ENCODE peak calls at places on chromosomes 1 and 21, in seven cellular contexts. A is H1, Z is IMR-90, L is HepG2, U is A549, J is K562, E is SK-N-SH. G is an unnamed sample.

GRCh38 chr1:219463629-219464028 is 149.3 kb downstream of the ZC3H11B start:
- DNase-seq in A (no peak), Z (no peak), L (no peak), U (no peak), J (no peak), E (no peak), G (no peak)

GRCh38 chr1:56024155-56024554 is 555.2 kb downstream of the PLPP3 start:
- DNase-seq in A (no peak), Z (no peak), L (no peak), U (no peak), J (no peak), E (no peak), G (no peak)

GRCh38 chr1:208616776-208617175 is 372.6 kb upstream of the PLXNA2 start:
- DNase-seq in A (no peak), Z (no peak), L (no peak), U (no peak), J (no peak), E (no peak), G (no peak)

GRCh38 chr1:37697737-37698136 is 5.4 kb downstream of the CDCA8 start:
- DNase-seq in A (no peak), Z (no peak), L (no peak), U (no peak), J (no peak), E (no peak), G (no peak)

GRCh38 chr1:92188436-92189255 is 29.1 kb upstream of the C1orf146 start:
- DNase-seq in A (no peak), Z (no peak), L (no peak), U (no peak), J (no peak), E (no peak), G (no peak)

GRCh38 chr1:29655945-29656866 is 419.9 kb downstream of the PTPRU start:
- DNase-seq in A (no peak), Z (peak; percentile 16), L (no peak), U (no peak), J (peak; percentile 15), E (peak; percentile 53), G (no peak)

GRCh38 chr1:110605901-110606783 is at the start of gene KCNA2:
- DNase-seq in A (peak; percentile 50), Z (no peak), L (no peak), U (no peak), J (no peak), E (peak; percentile 88), G (no peak)

GRCh38 chr1:20753589-20753988 is 21.1 kb upstream of the SH2D5 start:
- DNase-seq in A (no peak), Z (peak; percentile 70), L (no peak), U (no peak), J (no peak), E (no peak), G (no peak)

GRCh38 chr21:14942801-14943490 is 121.9 kb downstream of the NRIP1 start:
- DNase-seq in A (no peak), Z (peak; percentile 69), L (peak; percentile 91), U (no peak), J (no peak), E (no peak), G (no peak)

GRCh38 chr1:234866007-234866866 is 256.3 kb upstream of the IRF2BP2 start:
- DNase-seq in A (no peak), Z (peak; percentile 90), L (peak; percentile 81), U (peak; percentile 50), J (peak; percentile 98), E (no peak), G (no peak)

GRCh38 chr1:76868154-76868882 is 1.0 kb downstream of the ST6GALNAC5 start:
- DNase-seq in A (no peak), Z (peak; percentile 29), L (no peak), U (peak; percentile 37), J (no peak), E (peak; percentile 88), G (no peak)

GRCh38 chr1:7783178-7783711 is 846 bp upstream of the PER3 start:
- DNase-seq in A (no peak), Z (peak; percentile 24), L (peak; percentile 49), U (peak; percentile 52), J (peak; percentile 88), E (no peak), G (no peak)

GRCh38 chr1:212928323-212929281 is 21.7 kb upstream of the VASH2 start:
- DNase-seq in A (no peak), Z (peak; percentile 36), L (no peak), U (no peak), J (no peak), E (peak; percentile 49), G (peak; percentile 65)

GRCh38 chr1:52511439-52511838 is 41.5 kb downstream of the TUT4 start:
- DNase-seq in A (no peak), Z (no peak), L (no peak), U (no peak), J (no peak), E (no peak), G (no peak)

GRCh38 chr1:46333300-46334029 is 7.1 kb upstream of the NSUN4 start:
- DNase-seq in A (peak; percentile 34), Z (peak; percentile 31), L (peak; percentile 63), U (peak; percentile 45), J (peak; percentile 77), E (peak; percentile 59), G (peak; percentile 77)

GRCh38 chr1:205444931-205445652 is 10.8 kb downstream of the BLACAT1 start:
- DNase-seq in A (no peak), Z (no peak), L (no peak), U (no peak), J (peak; percentile 56), E (no peak), G (no peak)

GRCh38 chr1:58432813-58433668 is 113.5 kb downstream of the OMA1 start:
- DNase-seq in A (peak; percentile 39), Z (peak; percentile 60), L (no peak), U (no peak), J (no peak), E (peak; percentile 68), G (peak; percentile 17)
- TF ChIP-seq RFX5 in A (no peak), Z (no peak), L (no peak), U (no peak), J (no peak), E (no peak), G (no peak)

DNA sequence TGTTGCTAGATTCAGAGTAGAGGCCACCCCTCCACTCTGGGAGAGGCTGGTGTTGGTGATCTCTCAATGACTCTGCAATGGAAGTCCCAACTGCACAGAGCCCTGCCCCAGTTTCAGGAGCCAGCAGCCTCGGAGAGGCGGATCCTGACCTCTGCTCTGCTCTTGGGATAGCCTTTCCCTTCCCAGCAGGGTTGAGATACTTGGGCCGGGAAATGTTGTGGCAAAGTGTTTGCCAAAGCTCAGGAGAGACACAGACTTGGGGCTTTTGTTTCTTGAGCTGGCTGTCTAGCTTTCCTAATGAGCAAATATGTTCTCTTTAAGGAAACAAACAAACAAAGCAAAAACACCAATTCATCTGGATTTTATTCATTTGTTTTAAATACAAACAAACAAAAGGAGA is 194.1 kb upstream of the LMO4 start:
- DNase-seq in A (no peak), Z (no peak), L (no peak), U (no peak), J (no peak), E (no peak), G (no peak)
- TF ChIP-seq RFX5 in A (no peak), Z (no peak), L (no peak), U (no peak), J (no peak), E (no peak), G (no peak)

GRCh38 chr1:111990878-111991760 is 1.7 kb upstream of the KCND3 start:
- DNase-seq in A (peak; percentile 33), Z (no peak), L (peak; percentile 11), U (peak; percentile 14), J (peak; percentile 30), E (peak; percentile 69), G (no peak)
- TF ChIP-seq RFX5 in A (no peak), Z (no peak), L (no peak), U (no peak), J (no peak), E (no peak), G (no peak)

GRCh38 chr1:227411066-227411465 is 92.8 kb upstream of the CDC42BPA start:
- DNase-seq in A (no peak), Z (peak; percentile 24), L (no peak), U (no peak), J (no peak), E (no peak), G (no peak)

GRCh38 chr1:227417622-227418245 is 99.4 kb upstream of the CDC42BPA start:
- DNase-seq in A (no peak), Z (peak; percentile 78), L (no peak), U (no peak), J (no peak), E (no peak), G (no peak)

GRCh38 chr1:227420147-227420546 is 101.9 kb upstream of the CDC42BPA start:
- DNase-seq in A (no peak), Z (no peak), L (no peak), U (no peak), J (no peak), E (no peak), G (no peak)

DNA sequence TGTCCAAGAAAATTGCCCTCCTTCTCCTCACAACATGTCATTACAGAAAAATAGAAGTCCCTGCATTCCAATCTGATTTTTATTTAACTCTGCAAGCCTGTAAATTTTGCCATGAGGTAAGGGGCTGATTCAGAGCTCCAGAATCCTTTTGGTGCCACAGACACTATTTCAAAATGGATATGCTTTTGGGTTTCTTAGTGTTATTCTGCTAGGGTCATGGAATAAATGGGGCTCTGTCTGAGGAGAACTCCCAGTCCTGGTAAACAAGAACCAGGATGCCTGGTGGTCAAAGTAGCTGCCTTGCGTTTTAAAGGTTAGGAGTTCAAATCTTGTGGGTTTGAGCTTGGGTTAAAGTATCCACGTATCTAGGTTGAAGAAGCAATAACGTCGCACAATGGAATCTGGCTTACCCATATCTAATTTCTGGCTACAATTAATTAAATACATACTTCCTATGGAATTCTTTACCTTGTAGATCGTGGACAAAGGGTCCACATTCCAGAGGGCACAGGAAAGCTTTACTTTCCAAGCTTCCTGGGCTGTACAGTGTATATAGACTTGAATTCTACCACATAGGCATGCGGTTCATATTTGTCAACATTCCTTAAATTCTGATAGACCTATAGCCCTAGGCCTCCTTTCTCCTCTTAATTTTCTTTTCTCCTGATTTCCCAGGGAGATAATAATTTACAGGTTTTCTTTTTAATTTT is 98.0 kb upstream of the CDC42BPA start:
- DNase-seq in A (no peak), Z (peak; percentile 60), L (no peak), U (no peak), J (no peak), E (no peak), G (no peak)
- TF ChIP-seq RFX5 in A (no peak), Z (no peak), L (no peak), U (no peak), J (no peak), E (no peak), G (no peak)

GRCh38 chr21:25826652-25827051 is 91.9 kb downstream of the GABPA start:
- DNase-seq in A (no peak), Z (no peak), L (no peak), U (no peak), J (no peak), E (no peak), G (no peak)

GRCh38 chr21:25822981-25823380 is 88.2 kb downstream of the GABPA start:
- DNase-seq in A (no peak), Z (no peak), L (no peak), U (no peak), J (no peak), E (no peak), G (no peak)

GRCh38 chr21:25831300-25831699 is 96.5 kb downstream of the GABPA start:
- DNase-seq in A (no peak), Z (peak; percentile 39), L (no peak), U (no peak), J (no peak), E (no peak), G (no peak)

GRCh38 chr21:25827513-25827912 is 92.7 kb downstream of the GABPA start:
- DNase-seq in A (no peak), Z (no peak), L (no peak), U (no peak), J (no peak), E (no peak), G (no peak)
- TF ChIP-seq RFX5 in A (no peak), Z (no peak), L (no peak), U (no peak), J (no peak), E (no peak), G (no peak)

G was measured in GM12878.